ENCODE peak calls at places on chromosomes 4 and X, in ten cellular contexts. V is H1; Z is GM23338; P is stomach; Y is gastrocnemius medialis; C is suprapubic skin; B is CD8-positive, alpha-beta T cell; U is spleen; J is endodermal cell; W is uterus. L is an unnamed sample. For H3K27me3, the result is how much of the 10 kb centered on the place peaks cover.

GRCh38 chrX:13790206-13791131 is 26.4 kb downstream of the GPM6B start:
- DNase-seq in Z (no peak), V (no peak), B (no peak), C (no peak), Y (no peak), W (no peak), J (no peak), U (no peak), P (no peak), L (no peak)

GRCh38 chrX:127726227-127726626 is 326.0 kb downstream of the ACTRT1 start:
- DNase-seq in B (no peak), P (no peak), W (no peak), J (no peak), Z (no peak), U (no peak), Y (no peak), C (no peak), V (no peak), L (no peak)

GRCh38 chr4:127782275-127783025 is at the start of gene HSPA4L:
- DNase-seq in P (peak), U (peak), W (peak), J (no peak), C (peak), B (no peak), Z (peak), V (no peak), Y (peak), L (peak)

GRCh38 chrX:8649969-8650368 is 82.0 kb downstream of the ANOS1 start:
- DNase-seq in B (no peak), C (no peak), Z (no peak), J (no peak), W (no peak), U (no peak), P (no peak), V (no peak), Y (no peak), L (no peak)

GRCh38 chr4:53688186-53688790 is 97.0 kb upstream of the LNX1 start:
- DNase-seq in J (no peak), U (no peak), V (no peak), P (no peak), Y (no peak), B (no peak), C (no peak), W (no peak), Z (no peak), L (no peak)

GRCh38 chr4:114076865-114077264 is 97.4 kb upstream of the ARSJ start:
- DNase-seq in C (no peak), B (no peak), Z (no peak), U (no peak), Y (no peak), J (no peak), V (no peak), P (no peak), W (no peak), L (no peak)

GRCh38 chr4:7660640-7661039 is 225.9 kb upstream of the PSAPL1 start:
- DNase-seq in V (no peak), Z (peak), C (no peak), B (no peak), J (peak), P (no peak), Y (no peak), W (no peak), U (peak), L (no peak)

GRCh38 chrX:5233830-5234229 is 994.8 kb downstream of the NLGN4X start:
- DNase-seq in Y (no peak), B (no peak), W (no peak), P (no peak), U (no peak), J (no peak), Z (no peak), C (no peak), V (no peak), L (no peak)

GRCh38 chrX:3320471-3321046 is 25.9 kb downstream of the MXRA5 start:
- DNase-seq in Z (no peak), B (no peak), C (no peak), Y (no peak), W (no peak), U (no peak), J (no peak), V (no peak), P (no peak), L (no peak)

GRCh38 chr4:103152381-103152780 is 45.8 kb downstream of the CENPE start:
- DNase-seq in C (no peak), P (no peak), Z (no peak), W (no peak), Y (no peak), B (no peak), J (no peak), V (no peak), U (no peak), L (no peak)

GRCh38 chr4:154120277-154120676 is 331.4 kb upstream of the SFRP2 start:
- DNase-seq in Y (no peak), B (no peak), Z (no peak), W (no peak), P (no peak), U (no peak), C (no peak), V (no peak), J (no peak), L (no peak)

GRCh38 chrX:40127052-40127451 is 29.3 kb upstream of the BCOR start:
- DNase-seq in C (no peak), J (no peak), W (no peak), Y (no peak), Z (no peak), P (no peak), V (no peak), B (no peak), U (no peak), L (peak)

GRCh38 chrX:43467608-43468234 is 188.4 kb upstream of the MAOA start:
- DNase-seq in V (peak), P (no peak), B (no peak), Y (no peak), C (no peak), U (peak), W (no peak), Z (peak), J (peak), L (no peak)

GRCh38 chr4:140256335-140256734 is 102.4 kb upstream of the MAML3 start:
- DNase-seq in W (no peak), V (no peak), J (peak), Y (no peak), P (no peak), U (no peak), B (no peak), C (no peak), Z (no peak), L (no peak)

GRCh38 chrX:105297041-105297440 is 76.5 kb upstream of the TEX13A start:
- DNase-seq in V (no peak), Z (no peak), C (no peak), P (no peak), J (no peak), U (no peak), B (no peak), W (no peak), Y (no peak), L (no peak)

GRCh38 chr4:72325215-72325614 is 243.8 kb downstream of the ADAMTS3 start:
- DNase-seq in Z (no peak), U (no peak), B (no peak), J (no peak), W (no peak), P (no peak), C (no peak), Y (no peak), V (no peak), L (no peak)

GRCh38 chr4:80125252-80126177 is 52.5 kb upstream of the ANTXR2 start:
- DNase-seq in Y (no peak), V (no peak), C (no peak), P (no peak), J (peak), U (no peak), W (no peak), Z (peak), B (no peak), L (no peak)

GRCh38 chrX:13357925-13358324 is 38.1 kb upstream of the ATXN3L start:
- DNase-seq in J (no peak), Y (no peak), V (no peak), W (no peak), P (no peak), C (no peak), B (no peak), Z (no peak), U (no peak), L (no peak)

GRCh38 chrX:55702611-55703010 is 14.9 kb upstream of the RRAGB start:
- DNase-seq in Z (no peak), W (no peak), B (no peak), C (no peak), V (no peak), P (no peak), Y (no peak), U (no peak), J (no peak), L (no peak)

GRCh38 chr4:84792366-84793301 is 173.9 kb downstream of the WDFY3 start:
- DNase-seq in J (no peak), B (no peak), P (no peak), Z (no peak), Y (no peak), W (no peak), C (no peak), V (no peak), U (no peak), L (no peak)

GRCh38 chrX:100870527-100870926 is 3.6 kb downstream of the NOX1 start:
- DNase-seq in Z (no peak), Y (no peak), U (no peak), C (no peak), P (no peak), W (no peak), J (no peak), B (no peak), V (no peak), L (no peak)

GRCh38 chrX:13131511-13132137 is 87.2 kb upstream of the FAM9C start:
- DNase-seq in J (no peak), C (no peak), Y (no peak), P (no peak), B (no peak), Z (peak), U (no peak), V (no peak), W (no peak), L (no peak)

GRCh38 chr4:133574248-133574647 is 425.2 kb downstream of the PCDH10 start:
- DNase-seq in C (no peak), J (no peak), Z (no peak), U (no peak), P (no peak), V (no peak), B (no peak), Y (no peak), W (no peak), L (no peak)

GRCh38 chr4:121674696-121675095 is 22.1 kb downstream of the ANXA5 start:
- DNase-seq in U (no peak), Y (no peak), C (no peak), V (no peak), Z (no peak), J (no peak), P (no peak), W (no peak), B (no peak), L (no peak)

GRCh38 chr4:164252286-164252685 is 501.6 kb upstream of the SMIM31 start:
- DNase-seq in V (no peak), W (no peak), U (no peak), B (no peak), Z (peak), P (no peak), C (no peak), J (peak), Y (no peak), L (no peak)

GRCh38 chr4:29726938-29727337 is 993.2 kb upstream of the PCDH7 start:
- DNase-seq in Z (no peak), Y (no peak), J (no peak), P (no peak), U (no peak), B (no peak), V (no peak), W (no peak), C (no peak), L (no peak)

GRCh38 chr4:105158837-105159236 is 12.2 kb downstream of the TET2 start:
- DNase-seq in P (no peak), Y (no peak), B (no peak), J (peak), U (no peak), V (no peak), Z (peak), W (peak), C (no peak), L (no peak)

GRCh38 chr4:169142390-169142789 is 128.4 kb downstream of the SH3RF1 start:
- DNase-seq in C (no peak), W (no peak), Z (no peak), V (no peak), P (no peak), U (no peak), B (no peak), Y (no peak), J (no peak), L (no peak)

GRCh38 chrX:74286950-74287349 is 17.0 kb upstream of the ZCCHC13 start:
- DNase-seq in C (no peak), V (no peak), Y (no peak), J (no peak), U (no peak), P (no peak), W (no peak), B (no peak), Z (no peak), L (no peak)

GRCh38 chrX:69285401-69285871 is 120.2 kb upstream of the PJA1 start:
- DNase-seq in U (no peak), Z (no peak), W (peak), P (no peak), V (no peak), J (peak), B (no peak), Y (no peak), C (no peak), L (peak)

GRCh38 chrX:11864171-11864570 is 106.1 kb downstream of the MSL3 start:
- DNase-seq in U (no peak), Z (no peak), J (no peak), Y (no peak), P (no peak), W (no peak), C (no peak), V (no peak), B (no peak), L (no peak)
- TF ChIP-seq CTCF in U (no peak), Z (no peak), J (no peak), Y (no peak), P (no peak), W (no peak), C (no peak), V (no peak), B (no peak), L (no peak)

DNA sequence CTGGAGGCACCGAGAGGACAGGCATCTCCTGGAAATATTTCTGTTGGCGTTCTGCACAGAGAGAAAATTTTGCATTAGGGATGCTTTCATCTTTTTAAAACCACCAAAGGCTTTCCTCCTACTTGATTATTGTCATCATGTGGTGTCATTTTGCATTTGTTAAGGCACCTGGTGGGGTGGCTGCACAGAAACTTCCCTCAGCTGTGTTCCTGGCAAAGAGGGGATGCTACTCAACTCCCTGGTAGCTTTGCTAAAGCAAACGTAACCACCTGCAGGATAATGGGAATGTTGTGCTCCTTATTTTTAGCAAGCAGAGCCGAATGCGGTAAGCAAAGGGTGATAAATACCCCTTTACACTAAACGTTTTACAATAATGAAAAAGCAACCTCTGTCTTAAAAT is 229.8 kb downstream of the STIM2 start:
- DNase-seq in Z (peak), W (no peak), P (no peak), U (no peak), J (peak), C (no peak), B (no peak), Y (no peak), V (no peak), L (no peak)
- H3K27me3 ChIP-seq in Z (under half), W (under half), P (half or more), U (half or more), J (under half), C (under half), B (under half), Y (under half), V (under half), L (under half)

DNA sequence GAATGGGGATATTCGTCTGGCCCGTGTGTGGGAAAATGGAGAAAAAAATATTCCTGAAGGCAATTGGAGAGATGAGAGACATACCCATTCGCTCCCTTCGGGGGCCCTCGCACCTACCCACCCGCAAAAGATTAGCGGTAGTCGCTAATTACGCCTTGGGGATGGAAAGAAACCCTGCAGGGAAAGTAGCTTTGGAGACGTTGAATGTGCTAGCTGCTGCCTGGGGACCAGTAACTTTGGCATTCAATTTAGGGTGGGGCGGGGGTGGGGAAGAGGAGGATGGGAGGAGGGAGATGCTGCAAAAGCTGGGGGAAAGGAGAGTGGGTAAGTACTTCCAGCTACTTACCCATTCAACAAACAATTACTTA is 407 bp upstream of the ZC4H2 start:
- DNase-seq in U (no peak), V (no peak), Z (peak), J (peak), C (no peak), B (no peak), P (no peak), W (peak), Y (no peak), L (no peak)
- H3K27ac ChIP-seq in U (no peak), V (no peak), Z (no peak), J (no peak), C (no peak), B (no peak), P (no peak), W (no peak), Y (no peak), L (no peak)

DNA sequence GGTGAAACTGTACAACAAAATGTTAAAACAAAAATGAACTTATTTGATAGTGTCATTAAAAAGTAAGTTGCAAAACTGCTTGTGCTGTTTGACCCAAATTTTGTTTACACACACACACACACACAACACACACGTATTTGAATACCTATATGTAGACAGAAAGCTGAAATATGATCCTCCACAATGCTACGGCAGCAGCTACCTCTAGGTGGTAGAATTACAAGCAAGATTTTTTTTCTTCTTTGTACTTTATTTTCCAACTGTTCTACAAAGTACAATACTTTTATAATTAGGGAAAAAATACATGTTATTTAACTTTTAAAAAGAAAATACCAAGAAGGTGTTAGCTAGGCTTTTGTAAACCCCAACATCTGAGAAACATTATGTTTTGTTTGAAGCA is 1.2 kb downstream of the CYTL1 start:
- DNase-seq in Y (no peak), W (no peak), P (no peak), V (no peak), Z (no peak), B (no peak), C (no peak), U (no peak), J (no peak), L (no peak)
- TF ChIP-seq CTCF in Y (no peak), W (no peak), P (no peak), V (no peak), Z (peak), B (no peak), C (no peak), U (no peak), J (peak), L (no peak)

GRCh38 chr4:1057403-1057745 is 45.9 kb downstream of the FGFRL1 start:
- DNase-seq in C (peak), Y (no peak), P (no peak), V (no peak), U (no peak), Z (no peak), J (peak), W (no peak), B (no peak), L (no peak)
- H3K27me3 ChIP-seq in C (half or more), Y (half or more), P (half or more), V (under half), U (half or more), Z (under half), J (half or more), W (under half), B (under half), L (under half)

GRCh38 chrX:154115750-154116149 is 18.2 kb upstream of the MECP2 start:
- DNase-seq in W (no peak), B (no peak), J (no peak), P (no peak), Y (no peak), U (no peak), C (no peak), V (no peak), Z (no peak), L (no peak)

GRCh38 chrX:154114652-154115051 is 17.1 kb upstream of the MECP2 start:
- DNase-seq in Y (no peak), Z (no peak), C (no peak), P (no peak), U (no peak), B (no peak), V (no peak), J (no peak), W (no peak), L (no peak)

GRCh38 chrX:154116514-154116913 is 19.0 kb upstream of the MECP2 start:
- DNase-seq in B (no peak), C (no peak), Y (no peak), Z (no peak), U (no peak), W (no peak), V (no peak), P (no peak), J (no peak), L (no peak)

GRCh38 chrX:154115071-154115470 is 17.6 kb upstream of the MECP2 start:
- DNase-seq in P (no peak), U (no peak), Y (no peak), W (no peak), B (no peak), V (no peak), Z (no peak), J (no peak), C (no peak), L (no peak)

GRCh38 chrX:154117566-154117965 is 20.0 kb upstream of the MECP2 start:
- DNase-seq in B (no peak), W (no peak), Y (no peak), V (no peak), C (no peak), J (no peak), Z (no peak), U (no peak), P (no peak), L (no peak)
- H3K27ac ChIP-seq in B (no peak), W (no peak), Y (no peak), V (no peak), C (no peak), J (no peak), Z (no peak), U (no peak), P (no peak), L (no peak)

GRCh38 chr4:155353923-155354540 is 22.7 kb downstream of the MAP9 start:
- DNase-seq in P (peak), V (peak), W (peak), Y (no peak), J (peak), Z (peak), C (no peak), U (peak), B (no peak), L (no peak)
- TF ChIP-seq CTCF in P (peak), V (peak), W (peak), Y (no peak), J (peak), Z (peak), C (no peak), U (peak), B (peak), L (peak)

GRCh38 chr4:82785248-82786003 is 13.2 kb downstream of the SCD5 start:
- DNase-seq in P (no peak), B (no peak), Z (peak), J (peak), Y (no peak), W (no peak), C (no peak), U (no peak), V (no peak), L (no peak)
- H3K27me3 ChIP-seq in P (under half), B (under half), Z (half or more), J (under half), Y (under half), W (under half), C (under half), U (under half), V (half or more), L (under half)